ENCODE peak calls at places on chromosomes 16 and 17, in seven cellular contexts. One of them, this sample, is unnamed.

GRCh38 chr17:18031955-18032354 is 7.0 kb downstream of the ATPAF2 start:
- DNase-seq in DND-41: no peak
- DNase-seq in brain microvascular endothelial cell: peak
- DNase-seq in WTC11: no peak
- DNase-seq in GM13977: no peak
- DNase-seq in HFFc6: no peak
- DNase-seq in AG09309: no peak
- DNase-seq in this sample: no peak

GRCh38 chr16:84612686-84613085 is 5.2 kb downstream of the COTL1 start:
- DNase-seq in AG09309: no peak
- DNase-seq in GM13977: no peak
- DNase-seq in DND-41: no peak
- DNase-seq in HFFc6: no peak
- DNase-seq in brain microvascular endothelial cell: no peak
- DNase-seq in WTC11: no peak
- DNase-seq in this sample: no peak

GRCh38 chr16:53097190-53097589 is 42.4 kb downstream of the CHD9 start:
- DNase-seq in brain microvascular endothelial cell: no peak
- DNase-seq in HFFc6: no peak
- DNase-seq in DND-41: no peak
- DNase-seq in WTC11: no peak
- DNase-seq in GM13977: no peak
- DNase-seq in AG09309: no peak
- DNase-seq in this sample: no peak

GRCh38 chr16:88561485-88562369 is 8.5 kb upstream of the ZC3H18 start:
- DNase-seq in WTC11: peak
- DNase-seq in DND-41: peak
- DNase-seq in HFFc6: peak
- DNase-seq in AG09309: no peak
- DNase-seq in GM13977: peak
- DNase-seq in brain microvascular endothelial cell: peak
- DNase-seq in this sample: no peak

GRCh38 chr16:1133810-1134520 is 18.9 kb upstream of the CACNA1H start:
- DNase-seq in HFFc6: no peak
- DNase-seq in GM13977: no peak
- DNase-seq in WTC11: no peak
- DNase-seq in DND-41: no peak
- DNase-seq in brain microvascular endothelial cell: no peak
- DNase-seq in AG09309: no peak
- DNase-seq in this sample: no peak

GRCh38 chr16:56985288-56985961 is 3.9 kb upstream of the NLRC5 start:
- DNase-seq in GM13977: no peak
- DNase-seq in AG09309: peak
- DNase-seq in brain microvascular endothelial cell: peak
- DNase-seq in HFFc6: peak
- DNase-seq in DND-41: no peak
- DNase-seq in WTC11: no peak
- DNase-seq in this sample: no peak

GRCh38 chr17:46191332-46192210 is 1.7 kb downstream of the KANSL1 start:
- DNase-seq in brain microvascular endothelial cell: no peak
- DNase-seq in GM13977: peak
- DNase-seq in AG09309: no peak
- DNase-seq in DND-41: peak
- DNase-seq in WTC11: no peak
- DNase-seq in HFFc6: peak
- DNase-seq in this sample: no peak

GRCh38 chr17:51045616-51046526 is 74.8 kb downstream of the SPAG9 start:
- DNase-seq in WTC11: no peak
- DNase-seq in AG09309: no peak
- DNase-seq in GM13977: no peak
- DNase-seq in brain microvascular endothelial cell: no peak
- DNase-seq in HFFc6: no peak
- DNase-seq in DND-41: no peak
- DNase-seq in this sample: no peak

GRCh38 chr16:89960966-89961365 is 12.4 kb downstream of the DEF8 start:
- DNase-seq in brain microvascular endothelial cell: no peak
- DNase-seq in DND-41: no peak
- DNase-seq in WTC11: no peak
- DNase-seq in GM13977: no peak
- DNase-seq in HFFc6: no peak
- DNase-seq in AG09309: no peak
- DNase-seq in this sample: no peak

GRCh38 chr16:11017499-11017898 is 73.1 kb downstream of the CLEC16A start:
- DNase-seq in HFFc6: no peak
- DNase-seq in DND-41: no peak
- DNase-seq in WTC11: no peak
- DNase-seq in AG09309: no peak
- DNase-seq in GM13977: no peak
- DNase-seq in brain microvascular endothelial cell: no peak
- DNase-seq in this sample: no peak

GRCh38 chr17:64635647-64636305 is 26.3 kb downstream of the SMURF2 start:
- DNase-seq in GM13977: peak
- DNase-seq in HFFc6: peak
- DNase-seq in brain microvascular endothelial cell: no peak
- DNase-seq in AG09309: peak
- DNase-seq in DND-41: no peak
- DNase-seq in WTC11: no peak
- DNase-seq in this sample: no peak

GRCh38 chr16:19883296-19883951 is 1.2 kb downstream of the GPRC5B start:
- DNase-seq in GM13977: no peak
- DNase-seq in HFFc6: no peak
- DNase-seq in DND-41: no peak
- DNase-seq in AG09309: no peak
- DNase-seq in brain microvascular endothelial cell: peak
- DNase-seq in WTC11: peak
- DNase-seq in this sample: no peak

GRCh38 chr17:27544350-27545131 is 86.4 kb upstream of the LGALS9 start:
- DNase-seq in GM13977: peak
- DNase-seq in DND-41: peak
- DNase-seq in WTC11: no peak
- DNase-seq in brain microvascular endothelial cell: no peak
- DNase-seq in AG09309: no peak
- DNase-seq in HFFc6: no peak
- DNase-seq in this sample: no peak

GRCh38 chr16:65884018-65884417 is 482.5 kb upstream of the CDH5 start:
- DNase-seq in DND-41: no peak
- DNase-seq in GM13977: no peak
- DNase-seq in HFFc6: peak
- DNase-seq in brain microvascular endothelial cell: no peak
- DNase-seq in AG09309: peak
- DNase-seq in WTC11: no peak
- DNase-seq in this sample: no peak

GRCh38 chr16:83245061-83245460 is 562.7 kb upstream of the HSBP1 start:
- DNase-seq in brain microvascular endothelial cell: peak
- DNase-seq in WTC11: no peak
- DNase-seq in HFFc6: no peak
- DNase-seq in DND-41: no peak
- DNase-seq in GM13977: no peak
- DNase-seq in AG09309: no peak
- DNase-seq in this sample: no peak

GRCh38 chr17:35084987-35085386 is 21.5 kb upstream of the RFFL start:
- DNase-seq in brain microvascular endothelial cell: peak
- DNase-seq in AG09309: no peak
- DNase-seq in DND-41: no peak
- DNase-seq in GM13977: no peak
- DNase-seq in HFFc6: peak
- DNase-seq in WTC11: no peak
- DNase-seq in this sample: no peak

GRCh38 chr16:84421938-84422220 is 53.5 kb downstream of the ATP2C2 start:
- DNase-seq in WTC11: no peak
- DNase-seq in AG09309: no peak
- DNase-seq in DND-41: no peak
- DNase-seq in brain microvascular endothelial cell: no peak
- DNase-seq in HFFc6: no peak
- DNase-seq in GM13977: no peak
- DNase-seq in this sample: no peak

GRCh38 chr16:52837251-52837650 is 215.4 kb downstream of the CHD9NB start:
- DNase-seq in DND-41: no peak
- DNase-seq in AG09309: no peak
- DNase-seq in WTC11: no peak
- DNase-seq in HFFc6: no peak
- DNase-seq in brain microvascular endothelial cell: no peak
- DNase-seq in GM13977: no peak
- DNase-seq in this sample: no peak

GRCh38 chr17:27415090-27415795 is 41.0 kb upstream of the KSR1 start:
- DNase-seq in AG09309: no peak
- DNase-seq in GM13977: no peak
- DNase-seq in DND-41: peak
- DNase-seq in HFFc6: no peak
- DNase-seq in brain microvascular endothelial cell: no peak
- DNase-seq in WTC11: no peak
- DNase-seq in this sample: no peak

GRCh38 chr16:23700509-23700908 is 12.5 kb downstream of the ERN2 start:
- DNase-seq in GM13977: no peak
- DNase-seq in AG09309: no peak
- DNase-seq in DND-41: no peak
- DNase-seq in HFFc6: no peak
- DNase-seq in WTC11: peak
- DNase-seq in brain microvascular endothelial cell: no peak
- DNase-seq in this sample: no peak

GRCh38 chr17:17236295-17237025 is 508 bp downstream of the FLCN start:
- DNase-seq in WTC11: peak
- DNase-seq in GM13977: peak
- DNase-seq in brain microvascular endothelial cell: peak
- DNase-seq in HFFc6: peak
- DNase-seq in DND-41: no peak
- DNase-seq in AG09309: no peak
- DNase-seq in this sample: no peak

GRCh38 chr17:29776026-29776425 is 153.3 kb upstream of the CORO6 start:
- DNase-seq in DND-41: no peak
- DNase-seq in WTC11: no peak
- DNase-seq in HFFc6: no peak
- DNase-seq in GM13977: no peak
- DNase-seq in brain microvascular endothelial cell: no peak
- DNase-seq in AG09309: no peak
- DNase-seq in this sample: no peak

GRCh38 chr16:86949116-86949515 is 368.1 kb downstream of the C16orf95 start:
- DNase-seq in AG09309: no peak
- DNase-seq in WTC11: no peak
- DNase-seq in DND-41: no peak
- DNase-seq in HFFc6: no peak
- DNase-seq in GM13977: no peak
- DNase-seq in brain microvascular endothelial cell: no peak
- DNase-seq in this sample: no peak

GRCh38 chr17:77815127-77815905 is 143.2 kb upstream of the TNRC6C start:
- DNase-seq in HFFc6: no peak
- DNase-seq in WTC11: no peak
- DNase-seq in DND-41: no peak
- DNase-seq in GM13977: no peak
- DNase-seq in AG09309: no peak
- DNase-seq in brain microvascular endothelial cell: no peak
- DNase-seq in this sample: no peak

GRCh38 chr17:33396818-33397217 is 103.7 kb upstream of the ASIC2 start:
- DNase-seq in WTC11: no peak
- DNase-seq in AG09309: no peak
- DNase-seq in brain microvascular endothelial cell: no peak
- DNase-seq in HFFc6: no peak
- DNase-seq in GM13977: no peak
- DNase-seq in DND-41: no peak
- DNase-seq in this sample: no peak

GRCh38 chr16:870856-871561 is 70.5 kb upstream of the GNG13 start:
- DNase-seq in WTC11: no peak
- DNase-seq in GM13977: no peak
- DNase-seq in HFFc6: no peak
- DNase-seq in DND-41: no peak
- DNase-seq in AG09309: no peak
- DNase-seq in brain microvascular endothelial cell: no peak
- DNase-seq in this sample: no peak

GRCh38 chr17:52071712-52072111 is 86.8 kb downstream of the CA10 start:
- DNase-seq in GM13977: no peak
- DNase-seq in AG09309: no peak
- DNase-seq in DND-41: no peak
- DNase-seq in WTC11: no peak
- DNase-seq in brain microvascular endothelial cell: no peak
- DNase-seq in HFFc6: no peak
- DNase-seq in this sample: no peak

GRCh38 chr17:82767041-82767754 is 15.3 kb downstream of the TBCD start:
- DNase-seq in AG09309: no peak
- DNase-seq in DND-41: peak
- DNase-seq in brain microvascular endothelial cell: peak
- DNase-seq in WTC11: peak
- DNase-seq in GM13977: no peak
- DNase-seq in HFFc6: no peak
- DNase-seq in this sample: peak

GRCh38 chr16:4994719-4995434 is 36.7 kb downstream of the SEC14L5 start:
- DNase-seq in HFFc6: no peak
- DNase-seq in GM13977: no peak
- DNase-seq in DND-41: no peak
- DNase-seq in brain microvascular endothelial cell: no peak
- DNase-seq in WTC11: no peak
- DNase-seq in AG09309: no peak
- DNase-seq in this sample: peak

GRCh38 chr17:19311421-19312215 is 50.9 kb downstream of the B9D1 start:
- DNase-seq in HFFc6: peak
- DNase-seq in WTC11: no peak
- DNase-seq in AG09309: no peak
- DNase-seq in GM13977: no peak
- DNase-seq in brain microvascular endothelial cell: peak
- DNase-seq in DND-41: no peak
- DNase-seq in this sample: no peak

GRCh38 chr17:63573634-63574033 is 23.4 kb downstream of the DCAF7 start:
- DNase-seq in DND-41: no peak
- DNase-seq in GM13977: no peak
- DNase-seq in HFFc6: no peak
- DNase-seq in brain microvascular endothelial cell: no peak
- DNase-seq in AG09309: no peak
- DNase-seq in WTC11: peak
- DNase-seq in this sample: no peak
- TF ChIP-seq CTCF in DND-41: peak
- TF ChIP-seq CTCF in GM13977: peak
- TF ChIP-seq CTCF in HFFc6: peak
- TF ChIP-seq CTCF in brain microvascular endothelial cell: peak
- TF ChIP-seq CTCF in AG09309: peak
- TF ChIP-seq CTCF in WTC11: peak
- TF ChIP-seq CTCF in this sample: no peak

GRCh38 chr16:62978451-62978850 is 942.2 kb upstream of the CDH8 start:
- DNase-seq in brain microvascular endothelial cell: no peak
- DNase-seq in AG09309: no peak
- DNase-seq in DND-41: no peak
- DNase-seq in WTC11: no peak
- DNase-seq in HFFc6: no peak
- DNase-seq in GM13977: no peak
- DNase-seq in this sample: no peak
- TF ChIP-seq CTCF in brain microvascular endothelial cell: no peak
- TF ChIP-seq CTCF in AG09309: no peak
- TF ChIP-seq CTCF in DND-41: no peak
- TF ChIP-seq CTCF in WTC11: no peak
- TF ChIP-seq CTCF in HFFc6: no peak
- TF ChIP-seq CTCF in GM13977: no peak
- TF ChIP-seq CTCF in this sample: no peak

GRCh38 chr16:68825427-68825826 is 17.9 kb upstream of the TANGO6 start:
- DNase-seq in HFFc6: no peak
- DNase-seq in brain microvascular endothelial cell: no peak
- DNase-seq in GM13977: no peak
- DNase-seq in AG09309: no peak
- DNase-seq in WTC11: no peak
- DNase-seq in DND-41: no peak
- DNase-seq in this sample: no peak
- TF ChIP-seq CTCF in HFFc6: no peak
- TF ChIP-seq CTCF in brain microvascular endothelial cell: peak
- TF ChIP-seq CTCF in GM13977: no peak
- TF ChIP-seq CTCF in AG09309: peak
- TF ChIP-seq CTCF in WTC11: no peak
- TF ChIP-seq CTCF in DND-41: no peak
- TF ChIP-seq CTCF in this sample: no peak

GRCh38 chr17:45060824-45061605 is at the start of gene NMT1:
- DNase-seq in WTC11: peak
- DNase-seq in DND-41: peak
- DNase-seq in HFFc6: peak
- DNase-seq in brain microvascular endothelial cell: peak
- DNase-seq in GM13977: peak
- DNase-seq in AG09309: peak
- DNase-seq in this sample: peak
- TF ChIP-seq CTCF in WTC11: no peak
- TF ChIP-seq CTCF in DND-41: no peak
- TF ChIP-seq CTCF in HFFc6: no peak
- TF ChIP-seq CTCF in brain microvascular endothelial cell: peak
- TF ChIP-seq CTCF in GM13977: no peak
- TF ChIP-seq CTCF in AG09309: no peak
- TF ChIP-seq CTCF in this sample: peak

This sample was measured in dorsolateral prefrontal cortex.